ENCODE peak calls at places on chromosome 22, in eight cellular contexts. One of them, this sample, is unnamed.

GRCh38 chr22:19875531-19876313 is 21.0 kb upstream of the GNB1L start:
- DNase-seq in HS-5: no peak
- DNase-seq in right lobe of liver: peak; percentile 55
- DNase-seq in Kasumi-1: no peak
- DNase-seq in EH: no peak
- DNase-seq in HFF-Myc: no peak
- DNase-seq in tibial artery: peak; percentile 65
- DNase-seq in lower leg skin: peak; percentile 84
- DNase-seq in this sample: no peak

GRCh38 chr22:39634530-39635399 is 64.2 kb downstream of the CACNA1I start:
- DNase-seq in HS-5: peak; percentile 82
- DNase-seq in right lobe of liver: no peak
- DNase-seq in Kasumi-1: peak; percentile 22
- DNase-seq in EH: peak; percentile 90
- DNase-seq in HFF-Myc: peak; percentile 81
- DNase-seq in tibial artery: no peak
- DNase-seq in lower leg skin: no peak
- DNase-seq in this sample: peak; percentile 92

GRCh38 chr22:22941831-22942510 is 54.4 kb downstream of the IGLL5 start:
- DNase-seq in HS-5: no peak
- DNase-seq in right lobe of liver: peak; percentile 45
- DNase-seq in Kasumi-1: no peak
- DNase-seq in EH: no peak
- DNase-seq in HFF-Myc: no peak
- DNase-seq in tibial artery: peak; percentile 35
- DNase-seq in lower leg skin: peak; percentile 76
- DNase-seq in this sample: no peak

GRCh38 chr22:24686280-24686679 is 83.3 kb downstream of the GGT1 start:
- DNase-seq in HS-5: no peak
- DNase-seq in right lobe of liver: no peak
- DNase-seq in Kasumi-1: no peak
- DNase-seq in EH: no peak
- DNase-seq in HFF-Myc: no peak
- DNase-seq in tibial artery: no peak
- DNase-seq in lower leg skin: no peak
- DNase-seq in this sample: no peak

GRCh38 chr22:19035474-19036228 is 86.6 kb downstream of the DGCR2 start:
- DNase-seq in HS-5: no peak
- DNase-seq in right lobe of liver: peak; percentile 48
- DNase-seq in Kasumi-1: no peak
- DNase-seq in EH: peak; percentile 18
- DNase-seq in HFF-Myc: no peak
- DNase-seq in tibial artery: no peak
- DNase-seq in lower leg skin: peak; percentile 83
- DNase-seq in this sample: no peak

GRCh38 chr22:46799626-46800025 is 37.2 kb downstream of the TBC1D22A start:
- DNase-seq in HS-5: no peak
- DNase-seq in right lobe of liver: no peak
- DNase-seq in Kasumi-1: no peak
- DNase-seq in EH: no peak
- DNase-seq in HFF-Myc: no peak
- DNase-seq in tibial artery: peak; percentile 39
- DNase-seq in lower leg skin: peak; percentile 50
- DNase-seq in this sample: no peak

GRCh38 chr22:29342177-29342576 is 26.7 kb upstream of the RASL10A start:
- DNase-seq in HS-5: no peak
- DNase-seq in right lobe of liver: no peak
- DNase-seq in Kasumi-1: peak; percentile 46
- DNase-seq in EH: no peak
- DNase-seq in HFF-Myc: no peak
- DNase-seq in tibial artery: no peak
- DNase-seq in lower leg skin: no peak
- DNase-seq in this sample: no peak

GRCh38 chr22:46007003-46007847 is 30.3 kb upstream of the WNT7B start:
- DNase-seq in HS-5: no peak
- DNase-seq in right lobe of liver: peak; percentile 65
- DNase-seq in Kasumi-1: peak; percentile 63
- DNase-seq in EH: peak; percentile 89
- DNase-seq in HFF-Myc: no peak
- DNase-seq in tibial artery: peak; percentile 89
- DNase-seq in lower leg skin: peak; percentile 94
- DNase-seq in this sample: peak; percentile 65

GRCh38 chr22:37672920-37673453 is 2.4 kb upstream of the LGALS1 start:
- DNase-seq in HS-5: no peak
- DNase-seq in right lobe of liver: no peak
- DNase-seq in Kasumi-1: peak; percentile 13
- DNase-seq in EH: no peak
- DNase-seq in HFF-Myc: no peak
- DNase-seq in tibial artery: no peak
- DNase-seq in lower leg skin: no peak
- DNase-seq in this sample: no peak

GRCh38 chr22:39488563-39489083 is 13.5 kb upstream of the MIEF1 start:
- DNase-seq in HS-5: no peak
- DNase-seq in right lobe of liver: no peak
- DNase-seq in Kasumi-1: no peak
- DNase-seq in EH: no peak
- DNase-seq in HFF-Myc: no peak
- DNase-seq in tibial artery: no peak
- DNase-seq in lower leg skin: no peak
- DNase-seq in this sample: no peak

GRCh38 chr22:32401486-32401885 is 10.6 kb downstream of the RTCB start:
- DNase-seq in HS-5: no peak
- DNase-seq in right lobe of liver: no peak
- DNase-seq in Kasumi-1: no peak
- DNase-seq in EH: no peak
- DNase-seq in HFF-Myc: no peak
- DNase-seq in tibial artery: no peak
- DNase-seq in lower leg skin: no peak
- DNase-seq in this sample: no peak

GRCh38 chr22:46561435-46561905 is 24.1 kb upstream of the CELSR1 start:
- DNase-seq in HS-5: no peak
- DNase-seq in right lobe of liver: peak; percentile 19
- DNase-seq in Kasumi-1: no peak
- DNase-seq in EH: peak; percentile 49
- DNase-seq in HFF-Myc: no peak
- DNase-seq in tibial artery: no peak
- DNase-seq in lower leg skin: no peak
- DNase-seq in this sample: no peak

GRCh38 chr22:26169312-26170111 is at the start of gene SEZ6L:
- DNase-seq in HS-5: no peak
- DNase-seq in right lobe of liver: peak; percentile 53
- DNase-seq in Kasumi-1: peak; percentile 8
- DNase-seq in EH: no peak
- DNase-seq in HFF-Myc: no peak
- DNase-seq in tibial artery: peak; percentile 60
- DNase-seq in lower leg skin: no peak
- DNase-seq in this sample: no peak

GRCh38 chr22:17213976-17214375 is 5.3 kb downstream of the ADA2 start:
- DNase-seq in HS-5: no peak
- DNase-seq in right lobe of liver: peak; percentile 80
- DNase-seq in Kasumi-1: no peak
- DNase-seq in EH: peak; percentile 20
- DNase-seq in HFF-Myc: no peak
- DNase-seq in tibial artery: no peak
- DNase-seq in lower leg skin: no peak
- DNase-seq in this sample: peak; percentile 54

GRCh38 chr22:37427711-37428635 is 694 bp upstream of the ELFN2 start:
- DNase-seq in HS-5: no peak
- DNase-seq in right lobe of liver: no peak
- DNase-seq in Kasumi-1: no peak
- DNase-seq in EH: no peak
- DNase-seq in HFF-Myc: no peak
- DNase-seq in tibial artery: no peak
- DNase-seq in lower leg skin: no peak
- DNase-seq in this sample: no peak

GRCh38 chr22:40043086-40043485 is 48.3 kb downstream of the FAM83F start:
- DNase-seq in HS-5: no peak
- DNase-seq in right lobe of liver: no peak
- DNase-seq in Kasumi-1: no peak
- DNase-seq in EH: no peak
- DNase-seq in HFF-Myc: no peak
- DNase-seq in tibial artery: no peak
- DNase-seq in lower leg skin: no peak
- DNase-seq in this sample: no peak

GRCh38 chr22:38618682-38619081 is 37.5 kb downstream of the FAM227A start:
- DNase-seq in HS-5: no peak
- DNase-seq in right lobe of liver: no peak
- DNase-seq in Kasumi-1: no peak
- DNase-seq in EH: no peak
- DNase-seq in HFF-Myc: no peak
- DNase-seq in tibial artery: no peak
- DNase-seq in lower leg skin: no peak
- DNase-seq in this sample: peak; percentile 46

GRCh38 chr22:29744902-29745301 is 21.9 kb downstream of the ZMAT5 start:
- DNase-seq in HS-5: peak; percentile 58
- DNase-seq in right lobe of liver: no peak
- DNase-seq in Kasumi-1: no peak
- DNase-seq in EH: peak; percentile 61
- DNase-seq in HFF-Myc: no peak
- DNase-seq in tibial artery: no peak
- DNase-seq in lower leg skin: peak; percentile 91
- DNase-seq in this sample: peak; percentile 87

GRCh38 chr22:49936973-49937757 is 18.7 kb downstream of the CRELD2 start:
- DNase-seq in HS-5: no peak
- DNase-seq in right lobe of liver: no peak
- DNase-seq in Kasumi-1: no peak
- DNase-seq in EH: no peak
- DNase-seq in HFF-Myc: no peak
- DNase-seq in tibial artery: no peak
- DNase-seq in lower leg skin: no peak
- DNase-seq in this sample: no peak

GRCh38 chr22:26967282-26967681 is 309.9 kb downstream of the MIAT start:
- DNase-seq in HS-5: no peak
- DNase-seq in right lobe of liver: no peak
- DNase-seq in Kasumi-1: no peak
- DNase-seq in EH: no peak
- DNase-seq in HFF-Myc: no peak
- DNase-seq in tibial artery: no peak
- DNase-seq in lower leg skin: no peak
- DNase-seq in this sample: no peak

GRCh38 chr22:46124383-46125144 is 25.8 kb upstream of the PPARA start:
- DNase-seq in HS-5: no peak
- DNase-seq in right lobe of liver: no peak
- DNase-seq in Kasumi-1: no peak
- DNase-seq in EH: no peak
- DNase-seq in HFF-Myc: no peak
- DNase-seq in tibial artery: no peak
- DNase-seq in lower leg skin: no peak
- DNase-seq in this sample: no peak

GRCh38 chr22:37118083-37118482 is 8.6 kb upstream of the TMPRSS6 start:
- DNase-seq in HS-5: no peak
- DNase-seq in right lobe of liver: no peak
- DNase-seq in Kasumi-1: no peak
- DNase-seq in EH: no peak
- DNase-seq in HFF-Myc: no peak
- DNase-seq in tibial artery: no peak
- DNase-seq in lower leg skin: no peak
- DNase-seq in this sample: no peak

GRCh38 chr22:22034469-22035132 is 52.0 kb upstream of the TOP3B start:
- DNase-seq in HS-5: no peak
- DNase-seq in right lobe of liver: no peak
- DNase-seq in Kasumi-1: no peak
- DNase-seq in EH: no peak
- DNase-seq in HFF-Myc: no peak
- DNase-seq in tibial artery: no peak
- DNase-seq in lower leg skin: no peak
- DNase-seq in this sample: no peak

GRCh38 chr22:45640941-45641621 is 30.6 kb upstream of the ATXN10 start:
- DNase-seq in HS-5: no peak
- DNase-seq in right lobe of liver: no peak
- DNase-seq in Kasumi-1: no peak
- DNase-seq in EH: no peak
- DNase-seq in HFF-Myc: no peak
- DNase-seq in tibial artery: peak; percentile 60
- DNase-seq in lower leg skin: peak; percentile 74
- DNase-seq in this sample: no peak

GRCh38 chr22:20061481-20061861 is 18.6 kb upstream of the DGCR8 start:
- DNase-seq in HS-5: no peak
- DNase-seq in right lobe of liver: no peak
- DNase-seq in Kasumi-1: no peak
- DNase-seq in EH: peak; percentile 17
- DNase-seq in HFF-Myc: no peak
- DNase-seq in tibial artery: no peak
- DNase-seq in lower leg skin: no peak
- DNase-seq in this sample: peak; percentile 36

GRCh38 chr22:28674121-28674563 is 5.5 kb downstream of the TTC28 start:
- DNase-seq in HS-5: peak; percentile 34
- DNase-seq in right lobe of liver: no peak
- DNase-seq in Kasumi-1: peak; percentile 38
- DNase-seq in EH: peak; percentile 74
- DNase-seq in HFF-Myc: peak; percentile 59
- DNase-seq in tibial artery: no peak
- DNase-seq in lower leg skin: no peak
- DNase-seq in this sample: peak; percentile 80

GRCh38 chr22:30390974-30391691 is 3.9 kb upstream of the RNF215 start:
- DNase-seq in HS-5: peak; percentile 30
- DNase-seq in right lobe of liver: peak; percentile 83
- DNase-seq in Kasumi-1: peak; percentile 76
- DNase-seq in EH: peak; percentile 81
- DNase-seq in HFF-Myc: peak; percentile 31
- DNase-seq in tibial artery: no peak
- DNase-seq in lower leg skin: no peak
- DNase-seq in this sample: peak; percentile 73

GRCh38 chr22:39176067-39176621 is 23.7 kb upstream of the CBX7 start:
- DNase-seq in HS-5: peak; percentile 39
- DNase-seq in right lobe of liver: peak; percentile 71
- DNase-seq in Kasumi-1: no peak
- DNase-seq in EH: peak; percentile 93
- DNase-seq in HFF-Myc: no peak
- DNase-seq in tibial artery: peak; percentile 75
- DNase-seq in lower leg skin: peak; percentile 90
- DNase-seq in this sample: peak; percentile 54

GRCh38 chr22:39598017-39598965 is 27.7 kb downstream of the CACNA1I start:
- DNase-seq in HS-5: no peak
- DNase-seq in right lobe of liver: no peak
- DNase-seq in Kasumi-1: no peak
- DNase-seq in EH: no peak
- DNase-seq in HFF-Myc: no peak
- DNase-seq in tibial artery: no peak
- DNase-seq in lower leg skin: peak; percentile 89
- DNase-seq in this sample: peak; percentile 17

GRCh38 chr22:44881624-44882023 is 128.2 kb downstream of the PHF21B start:
- DNase-seq in HS-5: no peak
- DNase-seq in right lobe of liver: peak; percentile 32
- DNase-seq in Kasumi-1: no peak
- DNase-seq in EH: no peak
- DNase-seq in HFF-Myc: no peak
- DNase-seq in tibial artery: peak; percentile 46
- DNase-seq in lower leg skin: peak; percentile 68
- DNase-seq in this sample: no peak

GRCh38 chr22:50310949-50311444 is 3.6 kb upstream of the PLXNB2 start:
- DNase-seq in HS-5: no peak
- DNase-seq in right lobe of liver: peak; percentile 50
- DNase-seq in Kasumi-1: no peak
- DNase-seq in EH: no peak
- DNase-seq in HFF-Myc: no peak
- DNase-seq in tibial artery: peak; percentile 59
- DNase-seq in lower leg skin: no peak
- DNase-seq in this sample: no peak

GRCh38 chr22:19182472-19183157 is 4.1 kb upstream of the SLC25A1 start:
- DNase-seq in HS-5: no peak
- DNase-seq in right lobe of liver: no peak
- DNase-seq in Kasumi-1: no peak
- DNase-seq in EH: no peak
- DNase-seq in HFF-Myc: no peak
- DNase-seq in tibial artery: no peak
- DNase-seq in lower leg skin: no peak
- DNase-seq in this sample: no peak

GRCh38 chr22:37358917-37359316 is 68.4 kb downstream of the ELFN2 start:
- DNase-seq in HS-5: no peak
- DNase-seq in right lobe of liver: no peak
- DNase-seq in Kasumi-1: no peak
- DNase-seq in EH: peak; percentile 35
- DNase-seq in HFF-Myc: no peak
- DNase-seq in tibial artery: no peak
- DNase-seq in lower leg skin: no peak
- DNase-seq in this sample: peak; percentile 21

GRCh38 chr22:48555606-48556005 is 1272.1 kb downstream of the BRD1 start:
- DNase-seq in HS-5: no peak
- DNase-seq in right lobe of liver: no peak
- DNase-seq in Kasumi-1: no peak
- DNase-seq in EH: no peak
- DNase-seq in HFF-Myc: no peak
- DNase-seq in tibial artery: no peak
- DNase-seq in lower leg skin: no peak
- DNase-seq in this sample: no peak

This sample was measured in iris pigment epithelial cell.